ENCODE peak calls at places on chromosomes 6 and 20, in ten cellular contexts. R is hepatocyte, V is pancreas, E is LNCaP clone FGC, S is body of pancreas, K is NB4, P is fibroblast of pulmonary artery, T is astrocyte of the cerebellum, F is keratinocyte, X is upper lobe of right lung. B is an unnamed sample.

GRCh38 chr6:35092362-35093117 is 48.6 kb downstream of the TCP11 start:
- DNase-seq in R (peak; percentile 77), V (no peak), E (no peak), S (no peak), K (no peak), P (peak; percentile 67), T (peak; percentile 36), F (no peak), X (no peak), B (peak; percentile 76)

GRCh38 chr20:9348746-9349145 is 165.6 kb upstream of the LAMP5 start:
- DNase-seq in R (no peak), V (no peak), E (no peak), S (no peak), K (no peak), P (peak; percentile 35), T (no peak), F (no peak), X (no peak), B (no peak)

GRCh38 chr6:21444861-21445260 is 148.7 kb upstream of the SOX4 start:
- DNase-seq in R (no peak), V (no peak), E (no peak), S (no peak), K (no peak), P (no peak), T (no peak), F (no peak), X (no peak), B (no peak)

GRCh38 chr6:136103763-136104311 is 146.3 kb downstream of the MTFR2 start:
- DNase-seq in R (peak; percentile 17), V (peak; percentile 10), E (no peak), S (peak; percentile 10), K (no peak), P (peak; percentile 71), T (no peak), F (no peak), X (no peak), B (no peak)

GRCh38 chr20:63740501-63741353 is 1.2 kb downstream of the SLC2A4RG start:
- DNase-seq in R (peak; percentile 95), V (peak; percentile 95), E (peak; percentile 64), S (peak; percentile 98), K (peak; percentile 95), P (peak; percentile 91), T (peak; percentile 70), F (peak; percentile 30), X (peak; percentile 95), B (peak; percentile 84)

GRCh38 chr6:71238351-71238750 is 50.3 kb upstream of the OGFRL1 start:
- DNase-seq in R (no peak), V (no peak), E (no peak), S (no peak), K (no peak), P (peak; percentile 54), T (no peak), F (no peak), X (no peak), B (peak; percentile 30)

GRCh38 chr6:15623282-15624116 is 39.3 kb downstream of the DTNBP1 start:
- DNase-seq in R (peak; percentile 26), V (no peak), E (no peak), S (no peak), K (peak; percentile 58), P (peak; percentile 57), T (peak; percentile 11), F (no peak), X (no peak), B (no peak)

GRCh38 chr20:45523833-45524232 is 8.4 kb upstream of the SPINT3 start:
- DNase-seq in R (no peak), V (no peak), E (no peak), S (no peak), K (no peak), P (no peak), T (no peak), F (no peak), X (no peak), B (peak; percentile 38)

GRCh38 chr6:141551318-141551717 is 581.4 kb upstream of the GJE1 start:
- DNase-seq in R (no peak), V (no peak), E (no peak), S (no peak), K (no peak), P (no peak), T (no peak), F (no peak), X (no peak), B (no peak)

GRCh38 chr6:52359403-52359802 is 2.5 kb upstream of the PAQR8 start:
- DNase-seq in R (no peak), V (no peak), E (no peak), S (no peak), K (no peak), P (no peak), T (no peak), F (no peak), X (no peak), B (no peak)

GRCh38 chr20:38673731-38674177 is 50.5 kb upstream of the SLC32A1 start:
- DNase-seq in R (peak; percentile 41), V (no peak), E (no peak), S (no peak), K (no peak), P (no peak), T (no peak), F (no peak), X (no peak), B (no peak)

GRCh38 chr20:24531202-24531601 is 61.8 kb downstream of the SYNDIG1 start:
- DNase-seq in R (no peak), V (no peak), E (no peak), S (no peak), K (no peak), P (no peak), T (no peak), F (no peak), X (no peak), B (no peak)

GRCh38 chr6:100512203-100512862 is 47.6 kb upstream of the SIM1 start:
- DNase-seq in R (no peak), V (no peak), E (no peak), S (no peak), K (no peak), P (peak; percentile 51), T (no peak), F (no peak), X (no peak), B (peak; percentile 20)

GRCh38 chr20:37544386-37544785 is 16.7 kb upstream of the BLCAP start:
- DNase-seq in R (no peak), V (no peak), E (no peak), S (no peak), K (no peak), P (no peak), T (no peak), F (no peak), X (no peak), B (no peak)

GRCh38 chr20:37541326-37541725 is 13.7 kb upstream of the BLCAP start:
- DNase-seq in R (no peak), V (no peak), E (no peak), S (no peak), K (no peak), P (no peak), T (no peak), F (no peak), X (no peak), B (no peak)

GRCh38 chr20:37545516-37545915 is 17.8 kb upstream of the BLCAP start:
- DNase-seq in R (no peak), V (no peak), E (no peak), S (no peak), K (no peak), P (no peak), T (no peak), F (no peak), X (no peak), B (no peak)

GRCh38 chr20:37542281-37542680 is 14.6 kb upstream of the BLCAP start:
- DNase-seq in R (peak; percentile 75), V (no peak), E (peak; percentile 82), S (no peak), K (no peak), P (no peak), T (no peak), F (no peak), X (no peak), B (no peak)

GRCh38 chr20:37543828-37544227 is 16.2 kb upstream of the BLCAP start:
- DNase-seq in R (peak; percentile 71), V (no peak), E (no peak), S (no peak), K (peak; percentile 50), P (peak; percentile 65), T (no peak), F (no peak), X (no peak), B (peak; percentile 50)
- TF ChIP-seq CTCF in R (peak; percentile 56), V (no peak), E (peak; percentile 42), S (no peak), K (peak; percentile 34), P (peak; percentile 60), T (peak; percentile 59), F (peak; percentile 43), X (no peak), B (peak; percentile 36)

GRCh38 chr6:116036885-116037284 is 23.8 kb downstream of the FRK start:
- DNase-seq in R (no peak), V (no peak), E (no peak), S (no peak), K (no peak), P (no peak), T (no peak), F (no peak), X (no peak), B (no peak)

GRCh38 chr6:116033687-116034303 is 26.9 kb downstream of the FRK start:
- DNase-seq in R (no peak), V (no peak), E (no peak), S (no peak), K (no peak), P (no peak), T (no peak), F (no peak), X (no peak), B (no peak)

GRCh38 chr6:116036075-116036773 is 24.5 kb downstream of the FRK start:
- DNase-seq in R (no peak), V (no peak), E (no peak), S (no peak), K (no peak), P (no peak), T (no peak), F (no peak), X (no peak), B (no peak)

GRCh38 chr6:116034327-116034726 is 26.4 kb downstream of the FRK start:
- DNase-seq in R (no peak), V (no peak), E (no peak), S (no peak), K (no peak), P (peak; percentile 86), T (no peak), F (no peak), X (no peak), B (peak; percentile 67)

GRCh38 chr6:116035616-116036015 is 25.1 kb downstream of the FRK start:
- DNase-seq in R (no peak), V (no peak), E (no peak), S (no peak), K (no peak), P (no peak), T (no peak), F (no peak), X (no peak), B (no peak)
- H3K4me3 ChIP-seq in R (no peak overlapping the region), V (no peak overlapping the region), E (no peak overlapping the region), S (no peak overlapping the region), K (no peak overlapping the region), P (no peak overlapping the region), T (no peak overlapping the region), F (no peak overlapping the region), X (no peak overlapping the region), B (no peak overlapping the region)

GRCh38 chr6:8334113-8334512 is 101.2 kb downstream of the SLC35B3 start:
- DNase-seq in R (no peak), V (no peak), E (no peak), S (no peak), K (no peak), P (no peak), T (no peak), F (no peak), X (no peak), B (peak; percentile 59)
- TF ChIP-seq CTCF in R (no peak), V (no peak), E (no peak), S (no peak), K (no peak), P (no peak), T (no peak), F (no peak), X (no peak), B (no peak)

GRCh38 chr20:50814438-50815161 is 19.7 kb downstream of the BCAS4 start:
- DNase-seq in R (no peak), V (no peak), E (no peak), S (no peak), K (no peak), P (no peak), T (no peak), F (no peak), X (no peak), B (no peak)
- H3K4me3 ChIP-seq in R (no peak overlapping the region), V (no peak overlapping the region), E (no peak overlapping the region), S (no peak overlapping the region), K (no peak overlapping the region), P (no peak overlapping the region), T (no peak overlapping the region), F (no peak overlapping the region), X (no peak overlapping the region), B (no peak overlapping the region)